ENCODE peak calls at places on chromosomes 3 and 15, in nine cellular contexts. B is CD8-positive, alpha-beta T cell; L is AG04449; T is OCI-LY7; C is cardiac muscle cell; D is choroid plexus epithelial cell; N is effector memory CD4-positive, alpha-beta T cell; S is GM23248; H is body of pancreas. F is an unnamed sample.
A peak's percentile ranks its signal among the peaks of the same experiment; 100 is the strongest.

GRCh38 chr15:71512281-71513016 is 297.9 kb upstream of the NR2E3 start:
- DNase-seq in B (no peak), L (no peak), T (no peak), C (no peak), D (peak; percentile 26), N (no peak), S (no peak), H (no peak), F (no peak)

GRCh38 chr15:85886345-85886935 is 91.7 kb upstream of the KLHL25 start:
- DNase-seq in B (no peak), L (no peak), T (no peak), C (no peak), D (no peak), N (no peak), S (no peak), H (no peak), F (no peak)

GRCh38 chr3:24686764-24687163 is 192.1 kb upstream of the THRB start:
- DNase-seq in B (no peak), L (no peak), T (no peak), C (no peak), D (peak; percentile 89), N (no peak), S (peak; percentile 85), H (no peak), F (no peak)

GRCh38 chr15:63189955-63190691 is 717 bp downstream of the RAB8B start:
- DNase-seq in B (no peak), L (no peak), T (peak; percentile 30), C (no peak), D (no peak), N (no peak), S (peak; percentile 49), H (no peak), F (no peak)

GRCh38 chr3:195255571-195256501 is 15.1 kb downstream of the XXYLT1 start:
- DNase-seq in B (no peak), L (no peak), T (no peak), C (no peak), D (peak; percentile 34), N (no peak), S (no peak), H (no peak), F (no peak)

GRCh38 chr15:62809106-62809967 is 233.2 kb upstream of the TPM1 start:
- DNase-seq in B (no peak), L (peak; percentile 36), T (no peak), C (no peak), D (peak; percentile 75), N (no peak), S (peak; percentile 78), H (no peak), F (no peak)

GRCh38 chr3:170991664-170992063 is 34.9 kb downstream of the SLC2A2 start:
- DNase-seq in B (no peak), L (no peak), T (no peak), C (no peak), D (no peak), N (no peak), S (no peak), H (no peak), F (no peak)

GRCh38 chr3:152241142-152242067 is 27.3 kb upstream of the MBNL1 start:
- DNase-seq in B (no peak), L (no peak), T (no peak), C (no peak), D (peak; percentile 54), N (no peak), S (no peak), H (no peak), F (no peak)

GRCh38 chr15:74995779-74996765 is 709 bp downstream of the SCAMP5 start:
- DNase-seq in B (no peak), L (no peak), T (no peak), C (peak; percentile 24), D (no peak), N (no peak), S (peak; percentile 15), H (peak; percentile 73), F (no peak)

GRCh38 chr15:94655249-94655648 is 423.9 kb downstream of the MCTP2 start:
- DNase-seq in B (no peak), L (no peak), T (no peak), C (no peak), D (no peak), N (no peak), S (no peak), H (no peak), F (no peak)

GRCh38 chr3:52704611-52705437 is 767 bp downstream of the GLT8D1 start:
- DNase-seq in B (no peak), L (no peak), T (peak; percentile 31), C (peak; percentile 10), D (peak; percentile 33), N (no peak), S (peak; percentile 73), H (peak; percentile 31), F (peak; percentile 8)

GRCh38 chr3:71582612-71583568 is 638 bp downstream of the FOXP1 start:
- DNase-seq in B (peak; percentile 39), L (no peak), T (peak; percentile 92), C (peak; percentile 88), D (peak; percentile 69), N (peak; percentile 33), S (peak; percentile 75), H (peak; percentile 76), F (peak; percentile 44)

GRCh38 chr15:96732704-96733103 is 402.2 kb downstream of the NR2F2 start:
- DNase-seq in B (no peak), L (no peak), T (no peak), C (no peak), D (peak; percentile 15), N (no peak), S (no peak), H (no peak), F (no peak)

GRCh38 chr3:40313975-40314860 is 4.7 kb downstream of the EIF1B start:
- DNase-seq in B (no peak), L (no peak), T (no peak), C (no peak), D (no peak), N (no peak), S (peak; percentile 49), H (peak; percentile 33), F (no peak)

GRCh38 chr15:39594764-39595620 is 14.1 kb downstream of the THBS1 start:
- DNase-seq in B (no peak), L (peak; percentile 31), T (no peak), C (no peak), D (peak; percentile 65), N (no peak), S (peak; percentile 63), H (no peak), F (no peak)

GRCh38 chr3:42578054-42578453 is 3.7 kb downstream of the SEC22C start:
- DNase-seq in B (no peak), L (no peak), T (no peak), C (no peak), D (no peak), N (no peak), S (no peak), H (no peak), F (no peak)

DNA sequence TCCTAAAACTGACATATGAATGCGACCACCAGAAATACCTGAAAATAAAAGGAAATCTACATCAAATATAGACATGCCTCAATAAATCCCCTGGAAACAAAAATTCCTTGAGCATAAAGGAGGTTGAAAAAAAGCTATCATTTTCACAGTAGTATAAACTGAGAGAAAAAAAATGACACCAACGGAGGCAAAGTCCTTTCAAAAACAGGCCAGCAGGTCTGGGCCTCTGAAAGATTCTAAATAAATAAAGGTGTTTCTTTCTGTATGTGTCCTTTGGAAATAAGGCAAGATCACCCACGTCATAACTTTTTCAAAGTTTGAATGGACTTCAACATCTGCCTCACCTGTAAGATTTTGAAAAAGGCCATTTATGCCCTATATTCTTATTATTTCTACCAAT is 5.0 kb downstream of the CLPX start:
- DNase-seq in B (no peak), L (no peak), T (no peak), C (no peak), D (no peak), N (no peak), S (no peak), H (no peak), F (no peak)
- H3K4me3 ChIP-seq in B (no peak overlapping the region), L (no peak overlapping the region), T (no peak overlapping the region), C (no peak overlapping the region), D (no peak overlapping the region), N (no peak overlapping the region), S (no peak overlapping the region), H (no peak overlapping the region), F (no peak overlapping the region)

GRCh38 chr3:99637381-99638111 is 848 bp upstream of the COL8A1 start:
- DNase-seq in B (no peak), L (no peak), T (no peak), C (peak; percentile 12), D (peak; percentile 89), N (no peak), S (peak; percentile 82), H (no peak), F (no peak)

GRCh38 chr3:99634881-99635280 is 3.5 kb upstream of the COL8A1 start:
- DNase-seq in B (no peak), L (no peak), T (no peak), C (no peak), D (no peak), N (no peak), S (peak; percentile 35), H (no peak), F (no peak)

GRCh38 chr3:99637041-99637380 is 1.4 kb upstream of the COL8A1 start:
- DNase-seq in B (no peak), L (no peak), T (no peak), C (no peak), D (peak; percentile 87), N (no peak), S (no peak), H (no peak), F (no peak)

GRCh38 chr3:99633887-99634558 is 4.4 kb upstream of the COL8A1 start:
- DNase-seq in B (no peak), L (no peak), T (no peak), C (no peak), D (peak; percentile 78), N (no peak), S (no peak), H (no peak), F (no peak)

DNA sequence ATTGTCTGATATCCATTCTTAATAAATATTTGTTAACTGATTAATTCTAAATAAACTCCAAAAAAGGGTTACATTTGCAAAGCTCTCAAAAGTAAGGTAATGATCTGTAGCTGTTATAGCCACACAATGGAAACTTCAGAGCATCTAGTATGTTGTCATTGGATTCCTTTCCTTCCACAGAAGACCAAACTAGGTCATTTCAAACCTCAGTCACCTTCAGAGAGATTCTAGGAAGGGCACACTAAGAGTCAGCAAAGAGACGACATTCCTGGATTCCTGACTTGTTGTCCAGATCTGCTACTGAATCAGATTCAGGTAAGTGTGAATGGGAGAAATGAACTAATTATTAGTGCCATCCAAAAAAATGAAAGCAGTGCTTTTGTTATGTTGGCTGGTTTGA is 3.0 kb upstream of the COL8A1 start:
- DNase-seq in B (no peak), L (no peak), T (no peak), C (no peak), D (no peak), N (no peak), S (peak; percentile 46), H (no peak), F (no peak)
- H3K4me3 ChIP-seq in B (no peak overlapping the region), L (no peak overlapping the region), T (no peak overlapping the region), C (no peak overlapping the region), D (no peak overlapping the region), N (no peak overlapping the region), S (no peak overlapping the region), H (no peak overlapping the region), F (no peak overlapping the region)

GRCh38 chr15:38017721-38018120 is 83.3 kb downstream of the TMCO5A start:
- DNase-seq in B (no peak), L (no peak), T (no peak), C (no peak), D (no peak), N (no peak), S (no peak), H (no peak), F (no peak)
- H3K4me3 ChIP-seq in B (no peak overlapping the region), L (no peak overlapping the region), T (no peak overlapping the region), C (no peak overlapping the region), D (no peak overlapping the region), N (no peak overlapping the region), S (no peak overlapping the region), H (no peak overlapping the region), F (no peak overlapping the region)

GRCh38 chr3:66497982-66498671 is 2.7 kb downstream of the LRIG1 start:
- DNase-seq in B (no peak), L (no peak), T (no peak), C (no peak), D (no peak), N (no peak), S (no peak), H (peak; percentile 35), F (no peak)
- H3K4me3 ChIP-seq in B (no peak overlapping the region), L (no peak overlapping the region), T (peak overlapping the region; percentile 98), C (peak overlapping the region; percentile 87), D (no peak overlapping the region), N (peak overlapping the region; percentile 74), S (no peak overlapping the region), H (peak overlapping the region; percentile 81), F (peak overlapping the region; percentile 60)